ENCODE peak calls at places on chromosomes 11 and 22, in five cellular contexts. B is ELF-1, A is HFFc6, F is GM23248, W is ovary. H is an unnamed sample.

GRCh38 chr11:46920709-46921108 is 2.4 kb upstream of the LRP4 start:
- DNase-seq in B (peak), A (peak), F (peak), W (no peak), H (peak)

GRCh38 chr11:119179983-119180382 is 5.3 kb upstream of the NHERF4 start:
- DNase-seq in B (no peak), A (no peak), F (no peak), W (no peak), H (no peak)

GRCh38 chr11:11992813-11993212 is 15.6 kb downstream of the DKK3 start:
- DNase-seq in B (no peak), A (no peak), F (no peak), W (no peak), H (no peak)

GRCh38 chr11:120056301-120057027 is 81.4 kb downstream of the TRIM29 start:
- DNase-seq in B (no peak), A (no peak), F (no peak), W (no peak), H (no peak)

GRCh38 chr11:129591527-129591926 is 215.9 kb downstream of the BARX2 start:
- DNase-seq in B (no peak), A (no peak), F (no peak), W (no peak), H (no peak)

GRCh38 chr11:2709429-2709828 is 9.6 kb upstream of the KCNQ1OT1 start:
- DNase-seq in B (peak), A (no peak), F (peak), W (no peak), H (no peak)

GRCh38 chr22:24985824-24986214 is 33.3 kb downstream of the KIAA1671 start:
- DNase-seq in B (no peak), A (peak), F (peak), W (no peak), H (peak)

GRCh38 chr11:119085523-119085878 is 820 bp downstream of the HMBS start:
- DNase-seq in B (peak), A (no peak), F (peak), W (no peak), H (no peak)

GRCh38 chr22:50546326-50547230 is 879 bp downstream of the KLHDC7B start:
- DNase-seq in B (no peak), A (no peak), F (no peak), W (no peak), H (no peak)

GRCh38 chr22:38081636-38081940 is 2.4 kb downstream of the SLC16A8 start:
- DNase-seq in B (no peak), A (no peak), F (no peak), W (no peak), H (no peak)

GRCh38 chr11:110903830-110904229 is 191.6 kb upstream of the ARHGAP20 start:
- DNase-seq in B (no peak), A (peak), F (peak), W (no peak), H (peak)

GRCh38 chr11:104573431-104573830 is 324.8 kb downstream of the CASP12 start:
- DNase-seq in B (no peak), A (no peak), F (peak), W (no peak), H (peak)

GRCh38 chr11:63478896-63479295 is 12.1 kb downstream of the PLAAT5 start:
- DNase-seq in B (peak), A (peak), F (peak), W (peak), H (peak)

GRCh38 chr22:20636945-20637344 is 129.5 kb downstream of the MED15 start:
- DNase-seq in B (no peak), A (no peak), F (no peak), W (no peak), H (no peak)

GRCh38 chr22:42343551-42344081 is 73.2 kb upstream of the TCF20 start:
- DNase-seq in B (no peak), A (no peak), F (peak), W (peak), H (peak)

GRCh38 chr22:37904572-37905533 is 1.2 kb upstream of the MICALL1 start:
- DNase-seq in B (peak), A (peak), F (peak), W (peak), H (peak)

GRCh38 chr11:64074239-64074638 is 38.5 kb downstream of the FLRT1 start:
- DNase-seq in B (no peak), A (no peak), F (peak), W (no peak), H (no peak)

GRCh38 chr11:120134106-120134930 is 3.6 kb downstream of the TRIM29 start:
- DNase-seq in B (peak), A (no peak), F (no peak), W (no peak), H (no peak)

GRCh38 chr11:18768472-18768901 is 23.1 kb downstream of the PTPN5 start:
- DNase-seq in B (no peak), A (no peak), F (no peak), W (no peak), H (no peak)

GRCh38 chr11:111765320-111765983 is 737 bp downstream of the PPP2R1B start:
- DNase-seq in B (no peak), A (no peak), F (peak), W (no peak), H (peak)

GRCh38 chr22:19503869-19504268 is 20.3 kb downstream of the CLDN5 start:
- DNase-seq in B (peak), A (no peak), F (no peak), W (no peak), H (no peak)

GRCh38 chr22:17860220-17860965 is 86.1 kb upstream of the BID start:
- DNase-seq in B (no peak), A (no peak), F (no peak), W (no peak), H (no peak)

GRCh38 chr11:35173011-35173511 is 34.1 kb downstream of the CD44 start:
- DNase-seq in B (peak), A (no peak), F (no peak), W (no peak), H (no peak)

GRCh38 chr11:3167143-3168119 is 2.3 kb upstream of the OSBPL5 start:
- DNase-seq in B (no peak), A (no peak), F (no peak), W (peak), H (no peak)

GRCh38 chr11:40118780-40119179 is 1340.7 kb downstream of the LRRC4C start:
- DNase-seq in B (no peak), A (no peak), F (no peak), W (no peak), H (no peak)

GRCh38 chr11:72228229-72228843 is 3.8 kb downstream of the INPPL1 start:
- DNase-seq in B (peak), A (no peak), F (peak), W (peak), H (no peak)

GRCh38 chr11:130523609-130524008 is 75.2 kb downstream of the ADAMTS15 start:
- DNase-seq in B (no peak), A (peak), F (peak), W (no peak), H (peak)

GRCh38 chr11:15624701-15625100 is 510.0 kb downstream of the INSC start:
- DNase-seq in B (no peak), A (no peak), F (no peak), W (no peak), H (no peak)

GRCh38 chr11:13668957-13669521 is 571 bp downstream of the FAR1 start:
- DNase-seq in B (peak), A (peak), F (peak), W (no peak), H (peak)

GRCh38 chr22:40403651-40404050 is 33.3 kb downstream of the SGSM3 start:
- DNase-seq in B (no peak), A (no peak), F (no peak), W (no peak), H (no peak)

GRCh38 chr22:46737105-46737975 is 712 bp downstream of the CERK start:
- DNase-seq in B (no peak), A (no peak), F (peak), W (peak), H (peak)

GRCh38 chr11:13983081-13983751 is 20.7 kb downstream of the SPON1 start:
- DNase-seq in B (peak), A (no peak), F (peak), W (peak), H (peak)

GRCh38 chr22:38028344-38029130 is 28.7 kb upstream of the PICK1 start:
- DNase-seq in B (no peak), A (no peak), F (no peak), W (no peak), H (no peak)

GRCh38 chr11:28999620-29000019 is 891.4 kb downstream of the METTL15 start:
- DNase-seq in B (no peak), A (no peak), F (no peak), W (no peak), H (no peak)

GRCh38 chr11:67404515-67405195 is 772 bp downstream of the TBC1D10C start:
- DNase-seq in B (no peak), A (no peak), F (no peak), W (no peak), H (no peak)

GRCh38 chr11:60378359-60378758 is at the start of gene MS4A7:
- DNase-seq in B (no peak), A (no peak), F (no peak), W (no peak), H (no peak)

GRCh38 chr11:13235895-13236294 is 41.7 kb upstream of the BMAL1 start:
- DNase-seq in B (no peak), A (no peak), F (no peak), W (no peak), H (no peak)

GRCh38 chr11:13964771-13965074 is 2.2 kb downstream of the SPON1 start:
- DNase-seq in B (no peak), A (no peak), F (no peak), W (no peak), H (no peak)

GRCh38 chr11:119790476-119790875 is 61.5 kb upstream of the NECTIN1 start:
- DNase-seq in B (no peak), A (no peak), F (no peak), W (no peak), H (no peak)

H was measured in astrocyte of the hippocampus.